ENCODE peak calls at places on chromosome 7, in four cellular contexts. C, U, S and M are unnamed samples.

GRCh38 chr7:66221442-66221841 is 16.3 kb downstream of the TPST1 start:
- DNase-seq in C (no peak), U (no peak), S (no peak), M (no peak)

GRCh38 chr7:68176974-68177373 is 1180.3 kb downstream of the TYW1 start:
- DNase-seq in C (peak), U (peak), S (peak), M (peak)

GRCh38 chr7:155449008-155449879 is 8.7 kb upstream of the EN2 start:
- DNase-seq in C (peak), U (no peak), S (no peak), M (peak)

GRCh38 chr7:4830176-4830575 is 31.7 kb downstream of the PAPOLB start:
- DNase-seq in C (peak), U (no peak), S (peak), M (peak)

GRCh38 chr7:11642841-11643240 is 189.2 kb downstream of the THSD7A start:
- DNase-seq in C (no peak), U (no peak), S (no peak), M (no peak)

GRCh38 chr7:48251766-48252165 is 80.5 kb downstream of the ABCA13 start:
- DNase-seq in C (no peak), U (no peak), S (no peak), M (no peak)

GRCh38 chr7:33773053-33773452 is 132.3 kb upstream of the BMPER start:
- DNase-seq in C (no peak), U (no peak), S (no peak), M (no peak)

GRCh38 chr7:132309102-132309805 is 267.0 kb downstream of the PLXNA4 start:
- DNase-seq in C (no peak), U (no peak), S (no peak), M (no peak)

GRCh38 chr7:42511027-42511426 is 274.0 kb upstream of the GLI3 start:
- DNase-seq in C (no peak), U (no peak), S (no peak), M (peak)

GRCh38 chr7:28477041-28477442 is 64.7 kb downstream of the CREB5 start:
- DNase-seq in C (no peak), U (no peak), S (no peak), M (no peak)

GRCh38 chr7:154942718-154943117 is 60.2 kb downstream of the PAXIP1 start:
- DNase-seq in C (no peak), U (no peak), S (no peak), M (no peak)

GRCh38 chr7:151141855-151142685 is 25.4 kb downstream of the GBX1 start:
- DNase-seq in C (no peak), U (no peak), S (no peak), M (no peak)

GRCh38 chr7:885893-886625 is 9.7 kb downstream of the GET4 start:
- DNase-seq in C (no peak), U (no peak), S (no peak), M (no peak)